ENCODE peak calls at places on chromosome 7, in eight cellular contexts. L, X, U, O, V, Y, R and D are unnamed samples.

GRCh38 chr7:1990001-1990670 is 242.6 kb downstream of the MAD1L1 start:
- DNase-seq in V (no peak), U (no peak), O (no peak), Y (no peak), R (no peak), X (no peak), L (no peak), D (no peak)

GRCh38 chr7:27175005-27175625 is 995 bp upstream of the HOXA10 start:
- DNase-seq in O (no peak), Y (no peak), V (no peak), X (no peak), U (no peak), R (peak), L (no peak), D (no peak)

GRCh38 chr7:47529405-47529804 is 52.5 kb downstream of the TNS3 start:
- DNase-seq in L (no peak), Y (no peak), U (no peak), R (no peak), V (no peak), X (no peak), O (no peak), D (no peak)

GRCh38 chr7:40332516-40332915 is 197.7 kb downstream of the SUGCT start:
- DNase-seq in U (no peak), X (no peak), R (no peak), Y (no peak), V (no peak), L (no peak), O (no peak), D (no peak)

GRCh38 chr7:659306-659847 is 67.1 kb upstream of the DNAAF5 start:
- DNase-seq in L (no peak), Y (no peak), R (no peak), O (no peak), V (no peak), U (no peak), X (no peak), D (no peak)

GRCh38 chr7:143384741-143385631 is 3.8 kb downstream of the ZYX start:
- DNase-seq in L (no peak), U (no peak), V (no peak), O (no peak), R (no peak), Y (peak), X (no peak), D (no peak)

GRCh38 chr7:27203378-27203953 is 3.6 kb upstream of the HOXA13 start:
- DNase-seq in U (no peak), V (no peak), O (no peak), R (no peak), Y (peak), L (no peak), X (no peak), D (no peak)

GRCh38 chr7:12557282-12557681 is 13.2 kb upstream of the SCIN start:
- DNase-seq in V (peak), Y (no peak), U (no peak), R (no peak), X (no peak), O (no peak), L (no peak), D (no peak)

GRCh38 chr7:79770053-79770452 is 316.6 kb upstream of the MAGI2 start:
- DNase-seq in U (no peak), V (no peak), X (peak), Y (no peak), L (no peak), R (no peak), O (no peak), D (no peak)

GRCh38 chr7:38374507-38374906 is 101.1 kb upstream of the TARP start:
- DNase-seq in V (no peak), L (no peak), U (peak), O (peak), Y (no peak), R (no peak), X (no peak), D (no peak)

GRCh38 chr7:68321076-68321639 is 1277.1 kb upstream of the AUTS2 start:
- DNase-seq in O (no peak), U (peak), L (no peak), X (peak), V (no peak), R (peak), Y (no peak), D (no peak)

GRCh38 chr7:147279951-147280350 is 1163.3 kb downstream of the CNTNAP2 start:
- DNase-seq in U (no peak), L (no peak), V (no peak), O (no peak), X (no peak), Y (no peak), R (no peak), D (no peak)

GRCh38 chr7:74025745-74026144 is 2.2 kb upstream of the ELN start:
- DNase-seq in U (no peak), L (no peak), X (no peak), R (no peak), Y (no peak), V (no peak), O (no peak), D (no peak)

GRCh38 chr7:74027683-74028320 is at the start of gene ELN:
- DNase-seq in O (no peak), Y (peak), U (peak), L (no peak), X (no peak), V (no peak), R (peak), D (no peak)

GRCh38 chr7:74026406-74027123 is 1.4 kb upstream of the ELN start:
- DNase-seq in L (no peak), U (peak), X (no peak), R (peak), O (peak), V (peak), Y (peak), D (peak)

GRCh38 chr7:74028321-74028812 is 394 bp downstream of the ELN start:
- DNase-seq in V (no peak), O (no peak), L (no peak), Y (no peak), X (no peak), U (no peak), R (no peak), D (no peak)

GRCh38 chr7:74027124-74027682 is 770 bp upstream of the ELN start:
- DNase-seq in O (no peak), U (no peak), Y (no peak), L (no peak), V (no peak), R (no peak), X (no peak), D (no peak)
- TF ChIP-seq CTCF in O (no peak), U (no peak), Y (no peak), L (no peak), V (no peak), R (no peak), X (no peak), D (no peak)

GRCh38 chr7:135160098-135160857 is 10.2 kb downstream of the CYREN start:
- DNase-seq in U (peak), V (no peak), L (no peak), O (peak), R (no peak), Y (no peak), X (no peak), D (no peak)

GRCh38 chr7:135159359-135160087 is 11.0 kb downstream of the CYREN start:
- DNase-seq in L (no peak), Y (no peak), V (no peak), R (no peak), U (no peak), O (no peak), X (no peak), D (no peak)

GRCh38 chr7:135162382-135163001 is 8.0 kb downstream of the CYREN start:
- DNase-seq in U (no peak), Y (no peak), X (no peak), R (no peak), L (no peak), V (no peak), O (no peak), D (no peak)

GRCh38 chr7:135161669-135162068 is 8.8 kb downstream of the CYREN start:
- DNase-seq in O (no peak), L (no peak), V (no peak), Y (no peak), X (no peak), U (no peak), R (no peak), D (no peak)

GRCh38 chr7:135160858-135161653 is 9.5 kb downstream of the CYREN start:
- DNase-seq in O (peak), Y (no peak), X (no peak), U (no peak), R (peak), L (no peak), V (no peak), D (no peak)
- TF ChIP-seq CTCF in O (no peak), Y (no peak), X (no peak), U (no peak), R (no peak), L (no peak), V (no peak), D (no peak)

GRCh38 chr7:118013252-118014010 is 140.2 kb upstream of the CTTNBP2 start:
- DNase-seq in U (no peak), X (no peak), V (no peak), L (no peak), O (no peak), Y (no peak), R (no peak), D (no peak)
- TF ChIP-seq CTCF in U (no peak), X (no peak), V (no peak), L (no peak), O (no peak), Y (no peak), R (no peak), D (no peak)

DNA sequence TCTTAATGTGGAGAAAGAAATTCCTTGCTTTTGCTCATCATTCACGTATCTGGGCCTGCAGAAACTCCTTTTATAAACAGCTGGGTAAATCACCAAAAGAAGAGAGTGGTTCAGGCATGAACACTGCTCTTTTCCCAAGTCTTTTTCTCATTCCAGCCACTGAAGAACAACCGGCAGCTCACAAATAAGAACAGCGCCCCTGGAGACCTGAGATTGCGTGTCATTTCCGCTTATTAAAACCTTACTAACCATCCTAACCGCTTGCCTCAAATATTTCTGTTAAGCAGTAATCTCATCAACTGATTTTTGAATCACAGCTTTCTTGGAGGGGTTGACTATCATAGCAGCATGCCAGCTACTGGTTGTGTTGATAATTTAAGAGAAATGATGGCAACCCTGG is 213.0 kb upstream of the PLXNA4 start:
- DNase-seq in U (no peak), Y (no peak), V (no peak), L (no peak), O (no peak), X (no peak), R (no peak), D (no peak)
- TF ChIP-seq CTCF in U (no peak), Y (no peak), V (no peak), L (no peak), O (no peak), X (no peak), R (no peak), D (no peak)

DNA sequence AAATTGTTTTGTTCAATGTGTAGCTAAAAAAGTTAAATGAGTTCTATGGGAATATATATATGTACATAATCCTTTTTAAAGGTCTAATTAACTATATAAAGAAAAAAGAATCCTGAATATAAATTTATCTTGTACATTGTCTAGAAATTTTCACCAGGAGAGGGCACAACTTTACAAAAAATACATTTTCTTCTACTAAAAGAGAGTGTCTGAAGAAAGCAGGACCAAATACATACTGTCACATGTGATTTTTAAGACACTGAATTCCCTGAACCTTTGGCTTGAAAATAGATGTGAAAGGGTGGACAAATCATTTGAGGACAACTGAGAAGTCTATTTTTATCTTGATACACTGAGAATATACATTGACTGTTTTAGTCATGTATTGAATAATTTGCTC is 204.3 kb downstream of the DGKB start:
- DNase-seq in V (no peak), Y (no peak), R (no peak), U (no peak), X (no peak), O (no peak), L (no peak), D (no peak)
- TF ChIP-seq CTCF in V (no peak), Y (no peak), R (no peak), U (no peak), X (peak), O (no peak), L (no peak), D (peak)

GRCh38 chr7:159192761-159193453 is 48.2 kb upstream of the VIPR2 start:
- DNase-seq in X (no peak), O (no peak), L (no peak), Y (no peak), U (no peak), R (no peak), V (no peak), D (no peak)
- TF ChIP-seq CTCF in X (no peak), O (no peak), L (no peak), Y (no peak), U (no peak), R (no peak), V (no peak), D (no peak)